ENCODE peak calls at places on chromosomes 7 and 10, in ten cellular contexts. R, L, H, Q, J, G, C, S, E and X are unnamed samples.

GRCh38 chr7:150972094-150972493 is 6.0 kb downstream of the KCNH2 start:
- DNase-seq in R (no peak), L (no peak), H (no peak), Q (no peak), J (no peak), G (no peak), C (no peak), S (peak; percentile 81), E (peak; percentile 85), X (no peak)

GRCh38 chr10:36248314-36248981 is 606.4 kb upstream of the FZD8 start:
- DNase-seq in R (no peak), L (no peak), H (no peak), Q (peak; percentile 48), J (no peak), G (no peak), C (no peak), S (no peak), E (no peak), X (no peak)

GRCh38 chr7:146636033-146636356 is 519.4 kb downstream of the CNTNAP2 start:
- DNase-seq in R (no peak), L (no peak), H (no peak), Q (no peak), J (no peak), G (no peak), C (no peak), S (no peak), E (no peak), X (no peak)

GRCh38 chr7:1758859-1759521 is 88.9 kb downstream of the ELFN1 start:
- DNase-seq in R (no peak), L (no peak), H (peak; percentile 45), Q (no peak), J (no peak), G (no peak), C (no peak), S (peak; percentile 72), E (peak; percentile 69), X (no peak)

GRCh38 chr7:46071601-46072000 is 150.5 kb upstream of the IGFBP3 start:
- DNase-seq in R (peak; percentile 2), L (no peak), H (no peak), Q (no peak), J (no peak), G (no peak), C (no peak), S (no peak), E (no peak), X (no peak)

GRCh38 chr7:28766359-28766758 is 191.8 kb downstream of the TRIL start:
- DNase-seq in R (no peak), L (no peak), H (no peak), Q (no peak), J (no peak), G (no peak), C (no peak), S (no peak), E (no peak), X (no peak)

GRCh38 chr10:100792544-100792943 is 47.2 kb downstream of the PAX2 start:
- DNase-seq in R (no peak), L (no peak), H (no peak), Q (no peak), J (no peak), G (no peak), C (no peak), S (no peak), E (no peak), X (no peak)

GRCh38 chr7:108234281-108234680 is 104.1 kb upstream of the LAMB4 start:
- DNase-seq in R (peak; percentile 47), L (no peak), H (no peak), Q (no peak), J (no peak), G (no peak), C (no peak), S (no peak), E (no peak), X (no peak)

GRCh38 chr10:5291501-5292195 is 73.1 kb upstream of the UCN3 start:
- DNase-seq in R (peak; percentile 99), L (peak; percentile 92), H (no peak), Q (peak; percentile 92), J (peak; percentile 86), G (no peak), C (no peak), S (peak; percentile 40), E (peak; percentile 52), X (no peak)

GRCh38 chr7:5695037-5695708 is 86.3 kb downstream of the RNF216 start:
- DNase-seq in R (no peak), L (no peak), H (no peak), Q (peak; percentile 85), J (peak; percentile 70), G (no peak), C (no peak), S (peak; percentile 50), E (no peak), X (no peak)

GRCh38 chr10:123018531-123018930 is 9.7 kb downstream of the ACADSB start:
- DNase-seq in R (no peak), L (no peak), H (no peak), Q (no peak), J (no peak), G (no peak), C (no peak), S (no peak), E (no peak), X (no peak)

GRCh38 chr10:123019941-123020703 is 11.3 kb downstream of the ACADSB start:
- DNase-seq in R (no peak), L (no peak), H (no peak), Q (no peak), J (no peak), G (no peak), C (no peak), S (no peak), E (no peak), X (no peak)

GRCh38 chr10:123024540-123024939 is 15.7 kb downstream of the ACADSB start:
- DNase-seq in R (no peak), L (no peak), H (no peak), Q (no peak), J (no peak), G (no peak), C (no peak), S (no peak), E (no peak), X (no peak)

GRCh38 chr10:123019264-123019663 is 10.5 kb downstream of the ACADSB start:
- DNase-seq in R (no peak), L (no peak), H (no peak), Q (no peak), J (no peak), G (no peak), C (no peak), S (no peak), E (no peak), X (no peak)

DNA sequence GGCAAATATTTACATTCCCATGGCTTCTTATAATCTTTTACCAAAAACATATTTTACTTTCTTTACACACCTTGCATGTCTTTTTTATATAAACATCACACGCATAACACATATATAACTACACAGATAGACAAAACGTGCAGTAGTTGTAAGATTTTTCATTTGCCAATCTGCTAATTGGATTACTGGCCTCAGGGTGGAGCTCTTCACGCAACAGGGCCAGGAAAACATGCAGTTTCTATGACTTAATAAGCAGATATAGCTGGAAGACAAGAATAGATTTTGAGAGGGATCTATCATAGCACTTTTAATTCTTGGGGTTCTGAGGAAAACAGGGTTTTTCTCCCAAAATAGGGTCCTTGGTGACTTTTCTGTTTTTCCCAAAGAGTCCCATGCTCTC is 12.7 kb downstream of the ACADSB start:
- DNase-seq in R (peak; percentile 29), L (no peak), H (no peak), Q (peak; percentile 22), J (no peak), G (no peak), C (no peak), S (no peak), E (no peak), X (no peak)
- TF ChIP-seq CTCF in R (peak; percentile 39), L (no peak), H (peak; percentile 55), Q (peak; percentile 33), J (peak; percentile 35), G (peak; percentile 60), C (no peak), S (no peak), E (peak; percentile 20), X (peak; percentile 43)

GRCh38 chr10:130969700-130970099 is 341.8 kb downstream of the TCERG1L start:
- DNase-seq in R (no peak), L (no peak), H (peak; percentile 17), Q (no peak), J (no peak), G (no peak), C (no peak), S (no peak), E (no peak), X (no peak)

GRCh38 chr10:130967161-130967560 is 344.4 kb downstream of the TCERG1L start:
- DNase-seq in R (no peak), L (no peak), H (no peak), Q (no peak), J (no peak), G (peak; percentile 2), C (no peak), S (no peak), E (no peak), X (no peak)

GRCh38 chr10:130968964-130969363 is 342.6 kb downstream of the TCERG1L start:
- DNase-seq in R (peak; percentile 63), L (no peak), H (peak; percentile 0), Q (no peak), J (no peak), G (no peak), C (no peak), S (no peak), E (no peak), X (no peak)

GRCh38 chr10:130968511-130968910 is 343.0 kb downstream of the TCERG1L start:
- DNase-seq in R (no peak), L (no peak), H (peak; percentile 13), Q (no peak), J (no peak), G (no peak), C (no peak), S (no peak), E (no peak), X (no peak)

GRCh38 chr10:130967784-130968183 is 343.7 kb downstream of the TCERG1L start:
- DNase-seq in R (no peak), L (no peak), H (peak; percentile 12), Q (no peak), J (no peak), G (no peak), C (no peak), S (no peak), E (no peak), X (no peak)
- TF ChIP-seq CTCF in R (no peak), L (no peak), H (no peak), Q (no peak), J (no peak), G (no peak), C (no peak), S (no peak), E (no peak), X (no peak)

DNA sequence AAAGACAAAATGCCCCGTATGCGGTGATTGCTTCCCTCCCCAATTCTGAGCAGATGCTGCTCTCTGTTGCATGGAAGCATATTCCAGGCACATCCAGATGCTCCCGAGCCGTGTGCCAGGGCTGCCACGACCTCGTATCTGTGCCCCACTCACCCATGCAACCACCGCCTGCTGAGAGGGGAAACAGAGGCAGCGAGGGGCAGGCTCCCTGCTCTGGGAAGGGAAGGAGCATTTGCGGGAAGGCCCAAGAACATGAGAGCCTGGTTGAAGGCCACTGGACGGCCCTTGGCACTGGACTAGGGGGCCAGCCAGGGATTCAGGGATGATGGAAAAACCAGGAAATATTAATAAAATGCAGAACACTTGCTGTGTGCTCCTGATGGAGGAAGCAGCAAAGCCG is 89.4 kb downstream of the CTBP2 start:
- DNase-seq in R (no peak), L (no peak), H (no peak), Q (no peak), J (no peak), G (no peak), C (no peak), S (no peak), E (peak; percentile 3), X (no peak)
- TF ChIP-seq CTCF in R (no peak), L (no peak), H (no peak), Q (no peak), J (no peak), G (no peak), C (no peak), S (no peak), E (no peak), X (no peak)

GRCh38 chr10:97534746-97535367 is 36.1 kb downstream of the UBTD1 start:
- DNase-seq in R (no peak), L (no peak), H (peak; percentile 88), Q (peak; percentile 38), J (no peak), G (peak; percentile 78), C (no peak), S (no peak), E (no peak), X (no peak)
- TF ChIP-seq CTCF in R (peak; percentile 75), L (peak; percentile 26), H (peak; percentile 85), Q (peak; percentile 49), J (peak; percentile 68), G (peak; percentile 87), C (no peak), S (peak; percentile 51), E (peak; percentile 57), X (peak; percentile 62)